ENCODE peak calls at places on chromosomes 13 and 19, in ten cellular contexts. One of them, this sample, is unnamed.

GRCh38 chr19:5048727-5049553 is 80.0 kb downstream of the KDM4B start:
- DNase-seq in stimulated activated CD8-positive, alpha-beta memory T cell treated with anti-CD3 and anti-CD28 coated beads, Interleukin-7, amount 100 ng/mL, for 1 hour: no peak
- DNase-seq in activated naive CD4-positive, alpha-beta T cell treated with anti-CD3 and anti-CD28 coated beads, Interleukin-2, amount 50 U/mL, for 16 hours: no peak
- DNase-seq in M059J: peak
- DNase-seq in Caki2: no peak
- DNase-seq in memory B cell: no peak
- DNase-seq in astrocyte: peak
- DNase-seq in activated CD8-positive, alpha-beta memory T cell treated with anti-CD3 and anti-CD28 coated beads for 1 hour: no peak
- DNase-seq in cerebellum: no peak
- DNase-seq in AML-193: no peak
- DNase-seq in this sample: no peak

GRCh38 chr19:1105217-1105872 is 1.6 kb downstream of the GPX4 start:
- DNase-seq in activated CD8-positive, alpha-beta memory T cell treated with anti-CD3 and anti-CD28 coated beads for 1 hour: no peak
- DNase-seq in activated naive CD4-positive, alpha-beta T cell treated with anti-CD3 and anti-CD28 coated beads, Interleukin-2, amount 50 U/mL, for 16 hours: no peak
- DNase-seq in M059J: no peak
- DNase-seq in stimulated activated CD8-positive, alpha-beta memory T cell treated with anti-CD3 and anti-CD28 coated beads, Interleukin-7, amount 100 ng/mL, for 1 hour: no peak
- DNase-seq in AML-193: no peak
- DNase-seq in cerebellum: no peak
- DNase-seq in astrocyte: no peak
- DNase-seq in memory B cell: no peak
- DNase-seq in Caki2: no peak
- DNase-seq in this sample: no peak

GRCh38 chr13:75691183-75691582 is 55.1 kb downstream of the LMO7 start:
- DNase-seq in astrocyte: no peak
- DNase-seq in M059J: no peak
- DNase-seq in stimulated activated CD8-positive, alpha-beta memory T cell treated with anti-CD3 and anti-CD28 coated beads, Interleukin-7, amount 100 ng/mL, for 1 hour: no peak
- DNase-seq in Caki2: no peak
- DNase-seq in memory B cell: no peak
- DNase-seq in cerebellum: no peak
- DNase-seq in activated CD8-positive, alpha-beta memory T cell treated with anti-CD3 and anti-CD28 coated beads for 1 hour: no peak
- DNase-seq in AML-193: no peak
- DNase-seq in activated naive CD4-positive, alpha-beta T cell treated with anti-CD3 and anti-CD28 coated beads, Interleukin-2, amount 50 U/mL, for 16 hours: no peak
- DNase-seq in this sample: no peak

GRCh38 chr19:16259385-16260159 is 61.9 kb downstream of the AP1M1 start:
- DNase-seq in M059J: no peak
- DNase-seq in memory B cell: peak
- DNase-seq in activated CD8-positive, alpha-beta memory T cell treated with anti-CD3 and anti-CD28 coated beads for 1 hour: no peak
- DNase-seq in stimulated activated CD8-positive, alpha-beta memory T cell treated with anti-CD3 and anti-CD28 coated beads, Interleukin-7, amount 100 ng/mL, for 1 hour: no peak
- DNase-seq in astrocyte: no peak
- DNase-seq in AML-193: no peak
- DNase-seq in Caki2: no peak
- DNase-seq in cerebellum: no peak
- DNase-seq in activated naive CD4-positive, alpha-beta T cell treated with anti-CD3 and anti-CD28 coated beads, Interleukin-2, amount 50 U/mL, for 16 hours: no peak
- DNase-seq in this sample: no peak

GRCh38 chr13:110442946-110443632 is 118.4 kb downstream of the RAB20 start:
- DNase-seq in cerebellum: no peak
- DNase-seq in AML-193: no peak
- DNase-seq in activated CD8-positive, alpha-beta memory T cell treated with anti-CD3 and anti-CD28 coated beads for 1 hour: no peak
- DNase-seq in M059J: peak
- DNase-seq in activated naive CD4-positive, alpha-beta T cell treated with anti-CD3 and anti-CD28 coated beads, Interleukin-2, amount 50 U/mL, for 16 hours: no peak
- DNase-seq in memory B cell: no peak
- DNase-seq in stimulated activated CD8-positive, alpha-beta memory T cell treated with anti-CD3 and anti-CD28 coated beads, Interleukin-7, amount 100 ng/mL, for 1 hour: no peak
- DNase-seq in astrocyte: peak
- DNase-seq in Caki2: no peak
- DNase-seq in this sample: no peak

GRCh38 chr19:496333-496634 is at the start of gene MADCAM1:
- DNase-seq in cerebellum: no peak
- DNase-seq in Caki2: no peak
- DNase-seq in AML-193: no peak
- DNase-seq in activated naive CD4-positive, alpha-beta T cell treated with anti-CD3 and anti-CD28 coated beads, Interleukin-2, amount 50 U/mL, for 16 hours: no peak
- DNase-seq in astrocyte: no peak
- DNase-seq in memory B cell: no peak
- DNase-seq in M059J: no peak
- DNase-seq in stimulated activated CD8-positive, alpha-beta memory T cell treated with anti-CD3 and anti-CD28 coated beads, Interleukin-7, amount 100 ng/mL, for 1 hour: no peak
- DNase-seq in activated CD8-positive, alpha-beta memory T cell treated with anti-CD3 and anti-CD28 coated beads for 1 hour: no peak
- DNase-seq in this sample: no peak

GRCh38 chr13:52127783-52128702 is 830 bp downstream of the NEK5 start:
- DNase-seq in astrocyte: peak
- DNase-seq in activated CD8-positive, alpha-beta memory T cell treated with anti-CD3 and anti-CD28 coated beads for 1 hour: peak
- DNase-seq in activated naive CD4-positive, alpha-beta T cell treated with anti-CD3 and anti-CD28 coated beads, Interleukin-2, amount 50 U/mL, for 16 hours: peak
- DNase-seq in memory B cell: peak
- DNase-seq in M059J: peak
- DNase-seq in AML-193: peak
- DNase-seq in stimulated activated CD8-positive, alpha-beta memory T cell treated with anti-CD3 and anti-CD28 coated beads, Interleukin-7, amount 100 ng/mL, for 1 hour: peak
- DNase-seq in cerebellum: peak
- DNase-seq in Caki2: peak
- DNase-seq in this sample: peak

GRCh38 chr13:95714142-95714832 is 37.3 kb downstream of the DNAJC3 start:
- DNase-seq in M059J: peak
- DNase-seq in Caki2: peak
- DNase-seq in AML-193: peak
- DNase-seq in stimulated activated CD8-positive, alpha-beta memory T cell treated with anti-CD3 and anti-CD28 coated beads, Interleukin-7, amount 100 ng/mL, for 1 hour: no peak
- DNase-seq in activated CD8-positive, alpha-beta memory T cell treated with anti-CD3 and anti-CD28 coated beads for 1 hour: no peak
- DNase-seq in cerebellum: no peak
- DNase-seq in astrocyte: peak
- DNase-seq in activated naive CD4-positive, alpha-beta T cell treated with anti-CD3 and anti-CD28 coated beads, Interleukin-2, amount 50 U/mL, for 16 hours: no peak
- DNase-seq in memory B cell: no peak
- DNase-seq in this sample: no peak

GRCh38 chr19:46919324-46919723 is 58.5 kb downstream of the ARHGAP35 start:
- DNase-seq in cerebellum: no peak
- DNase-seq in activated naive CD4-positive, alpha-beta T cell treated with anti-CD3 and anti-CD28 coated beads, Interleukin-2, amount 50 U/mL, for 16 hours: no peak
- DNase-seq in AML-193: no peak
- DNase-seq in M059J: peak
- DNase-seq in activated CD8-positive, alpha-beta memory T cell treated with anti-CD3 and anti-CD28 coated beads for 1 hour: no peak
- DNase-seq in Caki2: no peak
- DNase-seq in stimulated activated CD8-positive, alpha-beta memory T cell treated with anti-CD3 and anti-CD28 coated beads, Interleukin-7, amount 100 ng/mL, for 1 hour: no peak
- DNase-seq in memory B cell: no peak
- DNase-seq in astrocyte: peak
- DNase-seq in this sample: no peak

GRCh38 chr19:42477933-42478332 is 35.2 kb upstream of the CXCL17 start:
- DNase-seq in M059J: no peak
- DNase-seq in Caki2: no peak
- DNase-seq in stimulated activated CD8-positive, alpha-beta memory T cell treated with anti-CD3 and anti-CD28 coated beads, Interleukin-7, amount 100 ng/mL, for 1 hour: no peak
- DNase-seq in astrocyte: no peak
- DNase-seq in activated naive CD4-positive, alpha-beta T cell treated with anti-CD3 and anti-CD28 coated beads, Interleukin-2, amount 50 U/mL, for 16 hours: no peak
- DNase-seq in cerebellum: no peak
- DNase-seq in activated CD8-positive, alpha-beta memory T cell treated with anti-CD3 and anti-CD28 coated beads for 1 hour: no peak
- DNase-seq in memory B cell: no peak
- DNase-seq in AML-193: no peak
- DNase-seq in this sample: no peak

GRCh38 chr13:30396434-30397075 is 25.7 kb upstream of the UBE2L5 start:
- DNase-seq in cerebellum: no peak
- DNase-seq in AML-193: no peak
- DNase-seq in activated CD8-positive, alpha-beta memory T cell treated with anti-CD3 and anti-CD28 coated beads for 1 hour: no peak
- DNase-seq in astrocyte: peak
- DNase-seq in Caki2: peak
- DNase-seq in activated naive CD4-positive, alpha-beta T cell treated with anti-CD3 and anti-CD28 coated beads, Interleukin-2, amount 50 U/mL, for 16 hours: no peak
- DNase-seq in stimulated activated CD8-positive, alpha-beta memory T cell treated with anti-CD3 and anti-CD28 coated beads, Interleukin-7, amount 100 ng/mL, for 1 hour: no peak
- DNase-seq in memory B cell: no peak
- DNase-seq in M059J: peak
- DNase-seq in this sample: no peak

GRCh38 chr19:36986601-36987000 is 70.5 kb downstream of the ZNF568 start:
- DNase-seq in M059J: no peak
- DNase-seq in AML-193: no peak
- DNase-seq in cerebellum: no peak
- DNase-seq in memory B cell: no peak
- DNase-seq in astrocyte: no peak
- DNase-seq in stimulated activated CD8-positive, alpha-beta memory T cell treated with anti-CD3 and anti-CD28 coated beads, Interleukin-7, amount 100 ng/mL, for 1 hour: no peak
- DNase-seq in Caki2: no peak
- DNase-seq in activated CD8-positive, alpha-beta memory T cell treated with anti-CD3 and anti-CD28 coated beads for 1 hour: no peak
- DNase-seq in activated naive CD4-positive, alpha-beta T cell treated with anti-CD3 and anti-CD28 coated beads, Interleukin-2, amount 50 U/mL, for 16 hours: no peak
- DNase-seq in this sample: no peak

GRCh38 chr19:49427855-49428546 is 2.8 kb downstream of the GFY start:
- DNase-seq in activated CD8-positive, alpha-beta memory T cell treated with anti-CD3 and anti-CD28 coated beads for 1 hour: no peak
- DNase-seq in cerebellum: no peak
- DNase-seq in AML-193: no peak
- DNase-seq in astrocyte: no peak
- DNase-seq in M059J: no peak
- DNase-seq in activated naive CD4-positive, alpha-beta T cell treated with anti-CD3 and anti-CD28 coated beads, Interleukin-2, amount 50 U/mL, for 16 hours: no peak
- DNase-seq in memory B cell: no peak
- DNase-seq in Caki2: no peak
- DNase-seq in stimulated activated CD8-positive, alpha-beta memory T cell treated with anti-CD3 and anti-CD28 coated beads, Interleukin-7, amount 100 ng/mL, for 1 hour: no peak
- DNase-seq in this sample: no peak

GRCh38 chr19:14672043-14672872 is 2.4 kb downstream of the ADGRE3 start:
- DNase-seq in activated CD8-positive, alpha-beta memory T cell treated with anti-CD3 and anti-CD28 coated beads for 1 hour: no peak
- DNase-seq in stimulated activated CD8-positive, alpha-beta memory T cell treated with anti-CD3 and anti-CD28 coated beads, Interleukin-7, amount 100 ng/mL, for 1 hour: no peak
- DNase-seq in M059J: no peak
- DNase-seq in activated naive CD4-positive, alpha-beta T cell treated with anti-CD3 and anti-CD28 coated beads, Interleukin-2, amount 50 U/mL, for 16 hours: no peak
- DNase-seq in Caki2: no peak
- DNase-seq in AML-193: peak
- DNase-seq in cerebellum: no peak
- DNase-seq in astrocyte: no peak
- DNase-seq in memory B cell: no peak
- DNase-seq in this sample: no peak

GRCh38 chr19:14112809-14113385 is 4.7 kb downstream of the PRKACA start:
- DNase-seq in Caki2: no peak
- DNase-seq in AML-193: no peak
- DNase-seq in memory B cell: no peak
- DNase-seq in activated CD8-positive, alpha-beta memory T cell treated with anti-CD3 and anti-CD28 coated beads for 1 hour: no peak
- DNase-seq in cerebellum: no peak
- DNase-seq in stimulated activated CD8-positive, alpha-beta memory T cell treated with anti-CD3 and anti-CD28 coated beads, Interleukin-7, amount 100 ng/mL, for 1 hour: no peak
- DNase-seq in astrocyte: no peak
- DNase-seq in M059J: no peak
- DNase-seq in activated naive CD4-positive, alpha-beta T cell treated with anti-CD3 and anti-CD28 coated beads, Interleukin-2, amount 50 U/mL, for 16 hours: no peak
- DNase-seq in this sample: no peak

GRCh38 chr13:106446011-106446410 is 89.5 kb downstream of the EFNB2 start:
- DNase-seq in stimulated activated CD8-positive, alpha-beta memory T cell treated with anti-CD3 and anti-CD28 coated beads, Interleukin-7, amount 100 ng/mL, for 1 hour: no peak
- DNase-seq in memory B cell: no peak
- DNase-seq in Caki2: peak
- DNase-seq in M059J: peak
- DNase-seq in cerebellum: no peak
- DNase-seq in activated CD8-positive, alpha-beta memory T cell treated with anti-CD3 and anti-CD28 coated beads for 1 hour: no peak
- DNase-seq in AML-193: no peak
- DNase-seq in astrocyte: peak
- DNase-seq in activated naive CD4-positive, alpha-beta T cell treated with anti-CD3 and anti-CD28 coated beads, Interleukin-2, amount 50 U/mL, for 16 hours: no peak
- DNase-seq in this sample: no peak

GRCh38 chr19:41546386-41546789 is 29.6 kb upstream of the CEACAM21 start:
- DNase-seq in cerebellum: no peak
- DNase-seq in AML-193: peak
- DNase-seq in activated naive CD4-positive, alpha-beta T cell treated with anti-CD3 and anti-CD28 coated beads, Interleukin-2, amount 50 U/mL, for 16 hours: no peak
- DNase-seq in astrocyte: no peak
- DNase-seq in memory B cell: peak
- DNase-seq in M059J: no peak
- DNase-seq in activated CD8-positive, alpha-beta memory T cell treated with anti-CD3 and anti-CD28 coated beads for 1 hour: no peak
- DNase-seq in stimulated activated CD8-positive, alpha-beta memory T cell treated with anti-CD3 and anti-CD28 coated beads, Interleukin-7, amount 100 ng/mL, for 1 hour: no peak
- DNase-seq in Caki2: no peak
- DNase-seq in this sample: no peak

GRCh38 chr19:51783373-51783772 is 11.6 kb upstream of the FPR3 start:
- DNase-seq in activated CD8-positive, alpha-beta memory T cell treated with anti-CD3 and anti-CD28 coated beads for 1 hour: no peak
- DNase-seq in stimulated activated CD8-positive, alpha-beta memory T cell treated with anti-CD3 and anti-CD28 coated beads, Interleukin-7, amount 100 ng/mL, for 1 hour: no peak
- DNase-seq in Caki2: peak
- DNase-seq in cerebellum: no peak
- DNase-seq in memory B cell: no peak
- DNase-seq in AML-193: peak
- DNase-seq in M059J: peak
- DNase-seq in astrocyte: no peak
- DNase-seq in activated naive CD4-positive, alpha-beta T cell treated with anti-CD3 and anti-CD28 coated beads, Interleukin-2, amount 50 U/mL, for 16 hours: no peak
- DNase-seq in this sample: peak

This sample was measured in cerebellar cortex.